ENCODE peak calls at places on chromosome 9, in six cellular contexts. One of them, this sample, is unnamed.

GRCh38 chr9:38022203-38022602 is 46.8 kb downstream of the SHB start:
- DNase-seq in mesenchymal stem cell: no peak
- DNase-seq in iPS DF 19.7: no peak
- DNase-seq in uterus: no peak
- DNase-seq in putamen: no peak
- DNase-seq in COR-L47: peak; percentile 8
- DNase-seq in this sample: no peak

GRCh38 chr9:131839281-131840084 is 99.6 kb upstream of the RAPGEF1 start:
- DNase-seq in mesenchymal stem cell: peak; percentile 25
- DNase-seq in iPS DF 19.7: no peak
- DNase-seq in uterus: no peak
- DNase-seq in putamen: no peak
- DNase-seq in COR-L47: no peak
- DNase-seq in this sample: no peak

GRCh38 chr9:116488373-116488772 is 198.7 kb upstream of the TRIM32 start:
- DNase-seq in mesenchymal stem cell: no peak
- DNase-seq in iPS DF 19.7: no peak
- DNase-seq in uterus: no peak
- DNase-seq in putamen: no peak
- DNase-seq in COR-L47: no peak
- DNase-seq in this sample: no peak

GRCh38 chr9:16150938-16151650 is 598.3 kb downstream of the CCDC171 start:
- DNase-seq in mesenchymal stem cell: peak; percentile 9
- DNase-seq in iPS DF 19.7: no peak
- DNase-seq in uterus: peak; percentile 59
- DNase-seq in putamen: no peak
- DNase-seq in COR-L47: no peak
- DNase-seq in this sample: no peak

GRCh38 chr9:113958556-113958955 is 82.4 kb downstream of the ZNF618 start:
- DNase-seq in mesenchymal stem cell: no peak
- DNase-seq in iPS DF 19.7: no peak
- DNase-seq in uterus: no peak
- DNase-seq in putamen: no peak
- DNase-seq in COR-L47: no peak
- DNase-seq in this sample: no peak

GRCh38 chr9:96566401-96567202 is 53.0 kb downstream of the CDC14B start:
- DNase-seq in mesenchymal stem cell: peak; percentile 74
- DNase-seq in iPS DF 19.7: no peak
- DNase-seq in uterus: peak; percentile 65
- DNase-seq in putamen: peak; percentile 87
- DNase-seq in COR-L47: peak; percentile 21
- DNase-seq in this sample: peak; percentile 34

GRCh38 chr9:93659837-93660177 is 83.4 kb downstream of the PHF2 start:
- DNase-seq in mesenchymal stem cell: no peak
- DNase-seq in iPS DF 19.7: no peak
- DNase-seq in uterus: no peak
- DNase-seq in putamen: no peak
- DNase-seq in COR-L47: no peak
- DNase-seq in this sample: no peak

GRCh38 chr9:88833946-88834345 is 157.3 kb upstream of the S1PR3 start:
- DNase-seq in mesenchymal stem cell: no peak
- DNase-seq in iPS DF 19.7: no peak
- DNase-seq in uterus: no peak
- DNase-seq in putamen: no peak
- DNase-seq in COR-L47: no peak
- DNase-seq in this sample: no peak

GRCh38 chr9:83646500-83647239 is 23.7 kb downstream of the IDNK start:
- DNase-seq in mesenchymal stem cell: no peak
- DNase-seq in iPS DF 19.7: no peak
- DNase-seq in uterus: no peak
- DNase-seq in putamen: no peak
- DNase-seq in COR-L47: no peak
- DNase-seq in this sample: no peak

GRCh38 chr9:116329470-116329869 is 175.9 kb downstream of the PAPPA start:
- DNase-seq in mesenchymal stem cell: no peak
- DNase-seq in iPS DF 19.7: no peak
- DNase-seq in uterus: no peak
- DNase-seq in putamen: no peak
- DNase-seq in COR-L47: no peak
- DNase-seq in this sample: no peak

GRCh38 chr9:70587143-70587710 is 172.8 kb upstream of the KLF9 start:
- DNase-seq in mesenchymal stem cell: peak; percentile 93
- DNase-seq in iPS DF 19.7: no peak
- DNase-seq in uterus: peak; percentile 34
- DNase-seq in putamen: peak; percentile 20
- DNase-seq in COR-L47: no peak
- DNase-seq in this sample: peak; percentile 72

GRCh38 chr9:95239071-95239470 is 78.4 kb downstream of the FANCC start:
- DNase-seq in mesenchymal stem cell: no peak
- DNase-seq in iPS DF 19.7: no peak
- DNase-seq in uterus: no peak
- DNase-seq in putamen: no peak
- DNase-seq in COR-L47: no peak
- DNase-seq in this sample: peak; percentile 14

GRCh38 chr9:37293664-37294524 is 128.6 kb upstream of the GRHPR start:
- DNase-seq in mesenchymal stem cell: peak; percentile 51
- DNase-seq in iPS DF 19.7: no peak
- DNase-seq in uterus: no peak
- DNase-seq in putamen: no peak
- DNase-seq in COR-L47: peak; percentile 32
- DNase-seq in this sample: no peak

GRCh38 chr9:91315191-91315590 is 46.5 kb downstream of the AUH start:
- DNase-seq in mesenchymal stem cell: no peak
- DNase-seq in iPS DF 19.7: peak; percentile 30
- DNase-seq in uterus: no peak
- DNase-seq in putamen: no peak
- DNase-seq in COR-L47: no peak
- DNase-seq in this sample: no peak

GRCh38 chr9:112111461-112111860 is 63.6 kb downstream of the SUSD1 start:
- DNase-seq in mesenchymal stem cell: no peak
- DNase-seq in iPS DF 19.7: no peak
- DNase-seq in uterus: no peak
- DNase-seq in putamen: peak; percentile 71
- DNase-seq in COR-L47: no peak
- DNase-seq in this sample: no peak

GRCh38 chr9:5631021-5631420 is 2.1 kb downstream of the RIC1 start:
- DNase-seq in mesenchymal stem cell: no peak
- DNase-seq in iPS DF 19.7: no peak
- DNase-seq in uterus: no peak
- DNase-seq in putamen: no peak
- DNase-seq in COR-L47: no peak
- DNase-seq in this sample: no peak

GRCh38 chr9:114284316-114285060 is 38.4 kb upstream of the ORM1 start:
- DNase-seq in mesenchymal stem cell: no peak
- DNase-seq in iPS DF 19.7: no peak
- DNase-seq in uterus: peak; percentile 11
- DNase-seq in putamen: no peak
- DNase-seq in COR-L47: no peak
- DNase-seq in this sample: no peak

GRCh38 chr9:74952281-74953151 is at the start of gene C9orf40:
- DNase-seq in mesenchymal stem cell: peak; percentile 90
- DNase-seq in iPS DF 19.7: peak; percentile 30
- DNase-seq in uterus: peak; percentile 90
- DNase-seq in putamen: peak; percentile 85
- DNase-seq in COR-L47: peak; percentile 88
- DNase-seq in this sample: peak; percentile 46

GRCh38 chr9:36392489-36392888 is 7.6 kb downstream of the RNF38 start:
- DNase-seq in mesenchymal stem cell: peak; percentile 18
- DNase-seq in iPS DF 19.7: no peak
- DNase-seq in uterus: no peak
- DNase-seq in putamen: no peak
- DNase-seq in COR-L47: no peak
- DNase-seq in this sample: no peak

This sample was measured in retinal pigment epithelial cell.